ENCODE peak calls at places on chromosome 9, in six cellular contexts. D, L, N, C, W and M are unnamed samples.

GRCh38 chr9:123893831-123894460 is 36.0 kb downstream of the DENND1A start:
- DNase-seq in W (peak; percentile 42), L (no peak), C (peak; percentile 67), N (no peak), D (no peak), M (peak; percentile 25)

GRCh38 chr9:129267141-129267540 is 89.1 kb upstream of the IER5L start:
- DNase-seq in L (no peak), C (no peak), W (no peak), N (no peak), D (no peak), M (no peak)

GRCh38 chr9:130451004-130451390 is 6.2 kb downstream of the ASS1 start:
- DNase-seq in C (no peak), N (no peak), D (no peak), L (peak; percentile 44), W (no peak), M (no peak)

GRCh38 chr9:116313638-116314037 is 160.0 kb downstream of the PAPPA start:
- DNase-seq in D (no peak), W (peak; percentile 54), C (no peak), N (no peak), L (no peak), M (no peak)

GRCh38 chr9:21684831-21685362 is 117.5 kb upstream of the MTAP start:
- DNase-seq in L (no peak), C (peak; percentile 87), W (peak; percentile 81), D (no peak), N (peak; percentile 70), M (peak; percentile 82)

GRCh38 chr9:121773286-121773953 is 122.0 kb downstream of the DAB2IP start:
- DNase-seq in D (no peak), W (no peak), L (no peak), N (no peak), C (no peak), M (no peak)

GRCh38 chr9:93194584-93194983 is 10.6 kb downstream of the WNK2 start:
- DNase-seq in C (no peak), W (no peak), D (no peak), L (no peak), N (no peak), M (no peak)

GRCh38 chr9:96453625-96454024 is 3.7 kb downstream of the HABP4 start:
- DNase-seq in W (peak; percentile 77), L (no peak), C (peak; percentile 47), N (no peak), D (no peak), M (peak; percentile 77)

GRCh38 chr9:133635098-133635497 is 1.1 kb upstream of the DBH start:
- DNase-seq in D (no peak), C (no peak), W (no peak), L (no peak), N (no peak), M (no peak)

GRCh38 chr9:8783999-8784398 is 984.4 kb upstream of the DMAC1 start:
- DNase-seq in C (no peak), L (no peak), W (no peak), D (no peak), N (no peak), M (peak; percentile 29)

GRCh38 chr9:12775963-12776774 is 1.3 kb downstream of the LURAP1L start:
- DNase-seq in W (peak; percentile 97), L (peak; percentile 82), N (peak; percentile 82), C (peak; percentile 89), D (peak; percentile 89), M (peak; percentile 92)

GRCh38 chr9:77589046-77589795 is 58.9 kb downstream of the GNA14 start:
- DNase-seq in C (no peak), L (no peak), D (no peak), N (peak; percentile 35), W (no peak), M (no peak)

GRCh38 chr9:132486706-132487350 is 76.8 kb downstream of the CFAP77 start:
- DNase-seq in N (no peak), C (no peak), L (no peak), D (no peak), W (no peak), M (no peak)

GRCh38 chr9:106621299-106621920 is 241.6 kb upstream of the ZNF462 start:
- DNase-seq in N (no peak), W (peak; percentile 20), C (no peak), L (no peak), D (no peak), M (no peak)

GRCh38 chr9:127523312-127523851 is 72.1 kb downstream of the LRSAM1 start:
- DNase-seq in W (peak; percentile 67), L (no peak), D (peak; percentile 66), C (peak; percentile 50), N (no peak), M (peak; percentile 59)

GRCh38 chr9:71446081-71446480 is 322.2 kb downstream of the CEMIP2 start:
- DNase-seq in N (no peak), C (no peak), D (no peak), L (no peak), W (no peak), M (no peak)

GRCh38 chr9:136487672-136488071 is 4.8 kb upstream of the SEC16A start:
- DNase-seq in L (no peak), C (no peak), W (no peak), N (no peak), D (no peak), M (no peak)

GRCh38 chr9:130235558-130236435 is 29.8 kb upstream of the HMCN2 start:
- DNase-seq in W (peak; percentile 66), N (peak; percentile 67), D (peak; percentile 84), L (peak; percentile 65), C (peak; percentile 50), M (peak; percentile 57)

GRCh38 chr9:94625835-94626234 is 13.5 kb downstream of the FBP1 start:
- DNase-seq in N (no peak), L (no peak), C (no peak), W (no peak), D (no peak), M (no peak)

GRCh38 chr9:76818271-76818670 is 54.0 kb downstream of the PCA3 start:
- DNase-seq in D (no peak), W (peak; percentile 96), C (peak; percentile 98), L (peak; percentile 26), N (peak; percentile 69), M (peak; percentile 98)

GRCh38 chr9:77953590-77953989 is 78.0 kb downstream of the GNAQ start:
- DNase-seq in L (no peak), D (no peak), C (no peak), N (no peak), W (no peak), M (no peak)

DNA sequence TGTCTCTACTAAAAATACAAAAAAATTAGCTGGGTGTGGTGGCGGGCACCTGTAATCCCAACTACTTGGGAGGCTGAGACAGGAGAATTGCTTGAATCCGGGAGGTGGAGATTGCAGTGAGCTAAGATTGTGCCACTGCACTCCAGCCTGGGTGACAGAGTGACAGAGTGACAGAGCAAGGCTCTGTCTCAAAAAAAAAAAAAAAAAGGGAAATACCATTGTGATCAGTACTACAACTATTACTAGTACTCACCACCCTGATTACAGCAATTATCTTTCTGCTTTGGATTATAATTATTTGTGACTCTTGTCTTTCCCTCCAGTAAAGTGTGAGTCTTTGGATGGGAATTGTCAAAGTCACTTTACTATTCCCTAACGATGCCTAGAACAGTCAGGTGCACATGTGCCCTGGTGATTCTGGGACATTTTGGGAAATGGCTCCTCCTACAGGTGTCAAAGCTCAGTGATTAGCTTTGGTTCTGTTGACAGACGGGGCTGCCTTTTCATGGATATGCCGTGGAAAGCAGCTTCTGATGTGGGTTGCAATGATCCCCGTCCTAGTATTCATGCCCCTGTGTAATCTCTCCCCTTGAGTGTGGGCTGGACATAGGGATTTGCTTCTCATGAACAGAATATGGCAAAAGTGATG is 31.8 kb upstream of the FRRS1L start:
- DNase-seq in L (no peak), C (no peak), W (no peak), D (no peak), N (no peak), M (no peak)
- TF ChIP-seq CTCF in L (no peak), C (no peak), W (peak; percentile 32), D (peak; percentile 28), N (no peak), M (no peak)

GRCh38 chr9:90385126-90385525 is 257.5 kb downstream of the DIRAS2 start:
- DNase-seq in W (no peak), D (no peak), L (no peak), N (no peak), C (no peak), M (no peak)
- H3K4me3 ChIP-seq in W (no peak overlapping the region), D (no peak overlapping the region), L (no peak overlapping the region), N (no peak overlapping the region), C (no peak overlapping the region), M (no peak overlapping the region)

GRCh38 chr9:120532891-120533290 is 47.1 kb downstream of the CDK5RAP2 start:
- DNase-seq in C (no peak), W (no peak), D (no peak), N (no peak), L (no peak), M (no peak)

GRCh38 chr9:120532475-120532874 is 47.5 kb downstream of the CDK5RAP2 start:
- DNase-seq in N (peak; percentile 72), D (peak; percentile 71), W (peak; percentile 50), L (no peak), C (no peak), M (peak; percentile 63)

GRCh38 chr9:120534266-120534665 is 45.7 kb downstream of the CDK5RAP2 start:
- DNase-seq in N (no peak), W (no peak), L (no peak), D (no peak), C (no peak), M (no peak)

GRCh38 chr9:120528834-120529233 is 51.1 kb downstream of the CDK5RAP2 start:
- DNase-seq in W (no peak), L (no peak), N (no peak), D (no peak), C (no peak), M (no peak)

DNA sequence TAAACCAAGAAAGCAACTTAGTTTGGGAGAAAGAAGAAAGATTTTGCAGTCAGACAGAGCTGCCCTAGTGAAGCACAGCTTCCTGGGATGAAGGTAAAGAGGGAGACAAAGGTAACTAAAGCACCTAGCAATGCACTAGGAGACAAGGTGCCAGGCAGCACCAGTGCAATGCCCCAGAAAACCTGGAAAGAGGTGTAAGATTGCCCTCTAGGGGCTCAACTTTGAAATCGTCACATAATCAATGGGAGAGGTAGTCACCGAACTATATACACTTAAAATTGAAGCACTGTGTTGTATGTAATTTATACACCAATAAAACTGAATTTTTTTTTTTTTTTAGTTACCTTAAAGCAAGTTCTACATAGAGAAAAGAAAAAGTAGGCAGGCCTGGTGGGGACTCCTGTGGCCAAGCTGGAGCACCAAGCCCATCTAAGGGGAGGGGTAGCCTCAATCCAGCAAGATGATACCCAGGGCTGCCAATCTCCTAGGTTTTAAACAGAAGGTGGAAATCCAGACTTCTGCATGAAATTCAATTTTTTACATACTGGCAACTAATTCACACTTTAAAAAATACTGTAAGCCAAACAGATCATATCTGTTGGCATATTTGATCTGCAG is 48.2 kb downstream of the CDK5RAP2 start:
- DNase-seq in D (no peak), N (no peak), L (no peak), W (peak; percentile 68), C (peak; percentile 32), M (peak; percentile 36)
- TF ChIP-seq CTCF in D (peak; percentile 47), N (no peak), L (peak; percentile 41), W (peak; percentile 78), C (peak; percentile 55), M (peak; percentile 46)

GRCh38 chr9:86901511-86901910 is 45.8 kb downstream of the GAS1 start:
- DNase-seq in N (no peak), L (no peak), C (no peak), D (no peak), W (no peak), M (no peak)

GRCh38 chr9:86907346-86907745 is 40.0 kb downstream of the GAS1 start:
- DNase-seq in C (peak; percentile 62), N (no peak), W (peak; percentile 39), D (no peak), L (no peak), M (peak; percentile 23)

GRCh38 chr9:86908261-86908660 is 39.0 kb downstream of the GAS1 start:
- DNase-seq in L (no peak), D (no peak), W (no peak), C (no peak), N (no peak), M (no peak)

GRCh38 chr9:86903461-86904010 is 43.8 kb downstream of the GAS1 start:
- DNase-seq in N (no peak), C (no peak), L (no peak), D (no peak), W (no peak), M (no peak)

GRCh38 chr9:86902606-86903460 is 44.5 kb downstream of the GAS1 start:
- DNase-seq in N (no peak), L (peak; percentile 9), W (no peak), D (no peak), C (no peak), M (no peak)
- H3K4me3 ChIP-seq in N (peak overlapping the region; percentile 11), L (peak overlapping the region; percentile 20), W (peak overlapping the region; percentile 43), D (peak overlapping the region; percentile 25), C (no peak overlapping the region), M (no peak overlapping the region)